ENCODE peak calls at places on chromosomes 5 and 9, in nine cellular contexts. L is HFF-Myc, M is fibroblast of the aortic adventitia, T is nephron progenitor cell, H is cardiac muscle cell, N is cardiac fibroblast, Y is activated B cell treated with CpG ODN at 0.5 μM for 24 hours, B is mammary epithelial cell, I is upper lobe of right lung. V is an unnamed sample.

GRCh38 chr9:91810286-91810905 is 139.6 kb downstream of the ROR2 start:
- DNase-seq in L (no peak), M (no peak), T (no peak), H (no peak), N (no peak), Y (no peak), B (no peak), I (no peak), V (no peak)

GRCh38 chr5:180414176-180414575 is 61.0 kb upstream of the GFPT2 start:
- DNase-seq in L (no peak), M (no peak), T (no peak), H (no peak), N (no peak), Y (no peak), B (no peak), I (no peak), V (no peak)

GRCh38 chr5:176420086-176420485 is 3.7 kb upstream of the CLTB start:
- DNase-seq in L (no peak), M (no peak), T (no peak), H (no peak), N (no peak), Y (no peak), B (no peak), I (no peak), V (no peak)

GRCh38 chr5:157670662-157671591 is at the start of gene C5orf52:
- DNase-seq in L (no peak), M (peak; percentile 21), T (peak; percentile 62), H (peak; percentile 66), N (peak; percentile 23), Y (no peak), B (no peak), I (no peak), V (peak; percentile 86)

GRCh38 chr9:20178679-20179078 is 389.8 kb upstream of the SLC24A2 start:
- DNase-seq in L (no peak), M (no peak), T (no peak), H (no peak), N (no peak), Y (no peak), B (no peak), I (no peak), V (no peak)

GRCh38 chr9:34334337-34334824 is 5.0 kb downstream of the NUDT2 start:
- DNase-seq in L (no peak), M (no peak), T (no peak), H (no peak), N (no peak), Y (no peak), B (no peak), I (no peak), V (no peak)

GRCh38 chr5:163407034-163407652 is 30.3 kb upstream of the CCNG1 start:
- DNase-seq in L (no peak), M (peak; percentile 67), T (no peak), H (peak; percentile 12), N (peak; percentile 44), Y (no peak), B (peak; percentile 4), I (no peak), V (no peak)

GRCh38 chr9:88355166-88355565 is 33.1 kb upstream of the SPIN1 start:
- DNase-seq in L (no peak), M (no peak), T (no peak), H (no peak), N (no peak), Y (no peak), B (peak; percentile 87), I (no peak), V (no peak)

GRCh38 chr5:10289353-10289752 is 18.3 kb downstream of the CMBL start:
- DNase-seq in L (no peak), M (peak; percentile 67), T (no peak), H (no peak), N (peak; percentile 52), Y (no peak), B (no peak), I (no peak), V (no peak)

GRCh38 chr5:15715535-15715934 is 215.6 kb downstream of the FBXL7 start:
- DNase-seq in L (no peak), M (no peak), T (no peak), H (no peak), N (no peak), Y (no peak), B (no peak), I (no peak), V (no peak)

GRCh38 chr9:136312436-136312835 is 8.5 kb upstream of the CCDC187 start:
- DNase-seq in L (no peak), M (peak; percentile 44), T (no peak), H (peak; percentile 58), N (peak; percentile 53), Y (no peak), B (no peak), I (no peak), V (no peak)

GRCh38 chr9:84357235-84357634 is 16.7 kb upstream of the SLC28A3 start:
- DNase-seq in L (no peak), M (no peak), T (no peak), H (no peak), N (peak; percentile 49), Y (no peak), B (no peak), I (no peak), V (no peak)

GRCh38 chr5:81505672-81506071 is 111.7 kb upstream of the ACOT12 start:
- DNase-seq in L (no peak), M (peak; percentile 40), T (no peak), H (no peak), N (no peak), Y (no peak), B (no peak), I (no peak), V (no peak)

GRCh38 chr5:169914766-169915165 is 65.5 kb downstream of the INSYN2B start:
- DNase-seq in L (no peak), M (peak; percentile 33), T (peak; percentile 40), H (peak; percentile 76), N (peak; percentile 77), Y (no peak), B (peak; percentile 13), I (no peak), V (peak; percentile 20)

DNA sequence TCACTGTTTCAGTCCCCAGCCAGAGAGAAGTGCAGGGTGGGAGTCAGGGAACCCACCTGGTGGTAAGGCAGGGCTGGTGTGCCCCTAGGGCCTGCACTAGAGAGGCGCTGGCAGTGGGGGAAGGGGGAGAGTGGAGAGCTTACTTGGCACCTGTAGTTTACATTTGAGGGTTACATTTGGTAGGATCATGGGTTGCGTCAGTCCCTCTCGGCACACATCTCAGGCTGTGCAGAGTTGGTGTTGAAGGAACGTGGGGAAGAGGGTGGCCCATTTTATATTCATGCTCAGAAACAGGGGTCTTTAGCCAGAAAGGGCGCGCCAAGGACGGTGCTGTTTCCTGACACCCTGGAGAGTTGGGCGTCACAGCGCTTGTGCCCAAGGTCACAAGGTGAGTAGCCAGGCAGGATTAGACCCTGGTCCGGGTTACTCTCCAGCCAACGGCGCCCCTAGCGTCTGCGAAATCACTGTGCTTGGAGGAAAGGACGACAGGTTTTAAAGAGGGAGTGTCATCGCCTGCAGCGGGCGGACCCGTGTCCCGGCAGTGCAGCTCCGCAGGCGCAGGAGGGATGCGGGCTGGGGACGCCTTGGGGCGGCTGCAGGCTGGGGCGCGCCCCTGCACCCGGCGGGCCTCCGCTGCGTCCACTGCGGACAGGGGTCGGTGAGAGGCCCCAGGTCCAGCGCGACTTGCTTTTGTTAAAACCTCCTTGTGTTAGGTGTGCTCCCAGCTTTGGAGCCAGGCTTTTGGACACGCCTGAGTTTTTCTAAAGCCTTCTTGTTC is 272.6 kb downstream of the FANCC start:
- DNase-seq in L (no peak), M (no peak), T (peak; percentile 83), H (peak; percentile 90), N (no peak), Y (no peak), B (no peak), I (no peak), V (no peak)
- TF ChIP-seq CTCF in L (peak; percentile 50), M (no peak), T (peak; percentile 78), H (peak; percentile 15), N (no peak), Y (no peak), B (no peak), I (no peak), V (no peak)

DNA sequence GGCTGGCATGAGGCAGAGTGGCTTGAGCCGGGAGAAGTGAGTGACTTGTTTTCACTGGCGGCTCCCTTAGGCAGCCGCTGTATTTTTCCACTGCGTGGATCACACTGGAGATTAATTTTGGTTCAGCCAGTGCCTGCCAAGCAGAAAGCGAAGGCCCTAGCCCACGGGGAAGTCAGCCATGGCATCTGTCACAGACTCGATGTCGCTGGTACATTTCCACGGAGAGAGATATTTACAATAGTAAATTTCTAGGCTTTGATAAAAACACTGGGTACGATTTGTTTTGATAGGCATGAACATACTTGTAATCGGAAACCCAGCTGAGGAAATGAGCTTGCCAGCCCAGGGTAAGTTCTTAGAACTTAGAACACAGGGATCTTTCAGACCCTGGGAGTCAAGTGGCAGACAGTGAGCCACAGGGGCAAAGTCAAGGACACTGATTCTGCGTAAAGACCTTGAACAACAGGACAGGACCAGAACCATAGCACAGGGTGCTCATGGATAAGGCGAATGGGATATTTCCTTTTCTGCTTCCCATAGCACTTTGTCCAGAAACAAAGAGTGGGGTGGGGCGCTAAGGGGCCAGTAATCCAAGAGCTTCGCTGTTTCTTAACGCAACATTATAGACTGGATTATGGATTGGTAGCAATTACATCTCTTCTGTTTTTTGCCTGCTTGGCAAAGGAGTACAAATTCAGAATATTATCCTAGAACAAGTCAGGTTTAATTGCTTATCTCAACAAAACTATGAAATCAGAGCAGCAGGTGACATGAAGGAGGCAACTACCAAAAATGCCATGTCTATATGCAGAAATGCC is 4.5 kb downstream of the DUSP1 start:
- DNase-seq in L (no peak), M (peak; percentile 84), T (no peak), H (peak; percentile 49), N (peak; percentile 93), Y (no peak), B (peak; percentile 79), I (peak; percentile 76), V (peak; percentile 96)
- TF ChIP-seq CTCF in L (no peak), M (no peak), T (no peak), H (no peak), N (no peak), Y (no peak), B (no peak), I (no peak), V (no peak)

GRCh38 chr5:75666801-75667200 is 50.4 kb downstream of the POC5 start:
- DNase-seq in L (no peak), M (no peak), T (no peak), H (no peak), N (no peak), Y (no peak), B (no peak), I (no peak), V (no peak)
- TF ChIP-seq CTCF in L (peak; percentile 14), M (no peak), T (no peak), H (no peak), N (no peak), Y (no peak), B (no peak), I (no peak), V (no peak)

DNA sequence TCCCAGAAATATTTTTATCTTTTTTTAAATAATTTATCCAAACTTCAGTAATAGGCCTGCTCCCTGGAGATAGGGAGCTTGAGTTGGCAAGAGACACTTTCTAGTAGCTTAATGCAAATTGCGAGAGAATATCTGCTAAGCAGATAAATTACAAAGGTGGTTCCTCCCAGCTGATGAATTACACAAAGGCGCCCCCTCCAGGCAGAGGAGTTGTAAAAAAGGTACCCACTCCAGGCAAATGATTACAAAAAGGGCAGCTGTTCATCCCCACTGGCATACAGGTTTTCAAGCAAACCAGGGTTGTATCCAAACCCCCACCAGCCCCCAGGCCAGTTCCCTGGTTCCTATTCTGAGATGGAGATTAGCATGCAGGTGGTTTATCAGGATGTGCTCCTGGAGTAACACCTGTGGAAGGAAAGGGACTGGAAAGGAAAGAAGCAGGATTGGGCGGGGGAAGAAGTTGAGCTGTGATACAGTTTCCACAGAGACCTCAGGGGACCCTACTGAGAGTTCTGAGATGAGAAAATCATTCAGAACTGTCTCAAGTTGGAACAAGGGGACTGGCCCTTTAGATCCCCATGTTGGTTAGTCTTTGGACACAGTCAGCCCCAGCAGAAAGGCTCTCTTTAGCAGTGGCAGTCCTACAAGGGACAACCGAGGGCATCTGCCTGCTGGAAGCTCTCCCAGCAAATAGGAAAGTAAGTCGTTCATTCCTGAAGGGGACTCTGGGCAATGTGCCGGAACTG is 25.5 kb downstream of the ESM1 start:
- DNase-seq in L (no peak), M (no peak), T (peak; percentile 21), H (peak; percentile 44), N (peak; percentile 18), Y (no peak), B (no peak), I (no peak), V (no peak)
- TF ChIP-seq CTCF in L (peak; percentile 43), M (peak; percentile 30), T (no peak), H (peak; percentile 41), N (peak; percentile 34), Y (no peak), B (peak; percentile 38), I (peak; percentile 21), V (no peak)

V was measured in lower leg skin.